ENCODE peak calls at places on chromosomes 13 and 19, in ten cellular contexts. K is PC-9, T is HCT116, X is GM23338, W is hepatocyte, J is PC-3, R is GM23248, I is OCI-LY7, Z is Karpas-422, D is MM.1S. C is an unnamed sample.

GRCh38 chr19:44308011-44308410 is 3.2 kb upstream of the ZNF235 start:
- DNase-seq in K (no peak), T (no peak), X (no peak), W (no peak), J (peak; percentile 14), R (peak; percentile 78), I (no peak), Z (no peak), D (no peak), C (no peak)

GRCh38 chr19:35095667-35096368 is 19.8 kb upstream of the FXYD3 start:
- DNase-seq in K (no peak), T (no peak), X (no peak), W (no peak), J (no peak), R (no peak), I (no peak), Z (no peak), D (no peak), C (no peak)

GRCh38 chr13:25943666-25944065 is 108.2 kb downstream of the SHISA2 start:
- DNase-seq in K (no peak), T (no peak), X (no peak), W (peak; percentile 58), J (no peak), R (peak; percentile 15), I (no peak), Z (peak; percentile 43), D (no peak), C (no peak)

GRCh38 chr19:3683866-3684816 is 16.1 kb downstream of the PIP5K1C start:
- DNase-seq in K (no peak), T (no peak), X (no peak), W (no peak), J (no peak), R (no peak), I (no peak), Z (no peak), D (no peak), C (no peak)

GRCh38 chr19:5086725-5087439 is 118.0 kb downstream of the KDM4B start:
- DNase-seq in K (no peak), T (no peak), X (peak; percentile 70), W (no peak), J (peak; percentile 29), R (no peak), I (no peak), Z (no peak), D (no peak), C (peak; percentile 58)

GRCh38 chr13:112071902-112072530 is 5.1 kb downstream of the SOX1 start:
- DNase-seq in K (no peak), T (no peak), X (peak; percentile 72), W (no peak), J (no peak), R (no peak), I (no peak), Z (no peak), D (no peak), C (no peak)

GRCh38 chr19:17975032-17975431 is 8.1 kb downstream of the KCNN1 start:
- DNase-seq in K (no peak), T (no peak), X (no peak), W (no peak), J (no peak), R (no peak), I (no peak), Z (no peak), D (no peak), C (no peak)

GRCh38 chr13:107545946-107546502 is 669.3 kb downstream of the LIG4 start:
- DNase-seq in K (no peak), T (no peak), X (no peak), W (no peak), J (no peak), R (no peak), I (no peak), Z (no peak), D (no peak), C (no peak)

GRCh38 chr19:31349160-31349881 is at the start of gene TSHZ3:
- DNase-seq in K (no peak), T (no peak), X (peak; percentile 85), W (peak; percentile 80), J (peak; percentile 10), R (peak; percentile 84), I (no peak), Z (no peak), D (no peak), C (peak; percentile 89)

GRCh38 chr13:80562423-80562822 is 221.5 kb upstream of the SPRY2 start:
- DNase-seq in K (no peak), T (no peak), X (no peak), W (no peak), J (peak; percentile 5), R (no peak), I (no peak), Z (no peak), D (peak; percentile 22), C (no peak)

GRCh38 chr13:59755647-59756290 is 408.0 kb downstream of the DIAPH3 start:
- DNase-seq in K (no peak), T (no peak), X (no peak), W (no peak), J (peak; percentile 42), R (peak; percentile 19), I (no peak), Z (no peak), D (peak; percentile 33), C (no peak)

GRCh38 chr19:2867025-2867991 is at the start of gene ZNF556:
- DNase-seq in K (peak; percentile 76), T (peak; percentile 16), X (peak; percentile 7), W (no peak), J (peak; percentile 25), R (peak; percentile 12), I (peak; percentile 72), Z (peak; percentile 87), D (peak; percentile 75), C (peak; percentile 99)

GRCh38 chr13:87094646-87095045 is 576.5 kb upstream of the SLITRK5 start:
- DNase-seq in K (no peak), T (no peak), X (no peak), W (no peak), J (peak; percentile 5), R (no peak), I (no peak), Z (peak; percentile 61), D (no peak), C (no peak)

DNA sequence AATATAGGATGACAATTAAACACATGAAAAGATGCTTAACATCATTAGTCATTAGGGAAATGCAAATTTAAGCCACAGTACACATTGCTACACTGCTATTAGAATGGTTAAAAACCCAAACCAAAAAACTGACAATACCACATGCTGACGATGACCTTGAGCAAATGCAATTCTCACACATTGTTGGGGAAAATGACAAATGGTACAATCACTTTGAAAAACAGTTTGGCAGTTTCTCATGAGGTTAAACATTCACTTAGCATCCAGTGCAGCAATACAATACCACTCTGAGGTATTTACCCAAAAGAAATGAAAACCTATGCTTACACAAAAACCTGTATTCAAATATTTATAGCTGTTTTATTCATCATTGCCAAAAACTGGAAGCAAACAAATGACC is 11.3 kb downstream of the FLT3 start:
- DNase-seq in K (no peak), T (no peak), X (no peak), W (no peak), J (no peak), R (no peak), I (no peak), Z (no peak), D (no peak), C (no peak)
- H3K9me2 ChIP-seq in K (no peaks in the 10 kb centered on the region), T (no peaks in the 10 kb centered on the region), X (no peaks in the 10 kb centered on the region), W (no peaks in the 10 kb centered on the region), J (no peaks in the 10 kb centered on the region), R (no peaks in the 10 kb centered on the region), I (no peaks in the 10 kb centered on the region), Z (no peaks in the 10 kb centered on the region), D (no peaks in the 10 kb centered on the region), C (no peaks in the 10 kb centered on the region)

DNA sequence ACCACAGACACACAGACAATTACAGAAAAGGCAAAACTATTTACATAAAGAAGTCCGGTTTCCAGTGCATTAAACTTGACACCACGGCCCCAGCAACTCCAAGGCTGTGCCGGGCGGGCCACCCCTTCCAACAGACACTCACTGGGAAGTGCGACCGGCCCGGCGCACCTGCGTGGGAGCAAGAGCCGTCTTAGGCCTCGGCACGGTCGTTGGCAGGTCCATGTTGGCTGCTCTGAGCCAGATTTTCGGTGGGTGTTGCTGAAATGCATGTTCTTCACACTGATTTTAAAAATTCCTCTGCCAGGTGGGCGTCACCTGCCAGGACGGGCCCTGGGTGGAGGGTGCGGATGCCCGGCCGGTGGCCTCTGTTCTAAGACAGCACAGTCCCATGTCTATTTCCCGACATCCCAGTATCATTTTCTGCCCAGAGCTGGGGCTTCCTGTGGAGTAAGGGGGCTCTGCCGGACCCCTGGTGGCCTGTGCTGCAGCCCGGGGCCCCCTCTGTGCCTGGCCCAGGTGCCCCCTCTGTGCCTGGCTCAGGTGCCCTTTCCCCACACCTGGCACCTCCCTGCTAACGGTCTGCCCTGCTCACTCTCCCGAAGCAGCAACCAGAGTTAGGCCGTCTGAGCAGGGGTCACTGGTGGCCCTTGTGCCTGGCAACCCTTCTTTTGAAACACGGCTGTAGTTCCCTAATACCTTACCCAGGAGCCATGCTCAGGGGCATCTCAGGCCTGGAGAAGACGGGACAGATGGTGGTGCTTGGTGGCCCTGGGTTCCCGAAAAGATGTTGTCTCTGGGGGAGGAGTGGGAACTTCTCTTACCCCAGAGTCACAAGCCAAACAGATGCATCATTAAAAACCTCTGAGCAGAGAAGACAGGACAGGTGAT is 9.2 kb downstream of the TMEM255B start:
- DNase-seq in K (no peak), T (no peak), X (no peak), W (no peak), J (no peak), R (no peak), I (no peak), Z (no peak), D (no peak), C (no peak)
- H3K9me2 ChIP-seq in K (no peaks in the 10 kb centered on the region), T (no peaks in the 10 kb centered on the region), X (peaks cover 2% of the 10 kb centered on the region), W (no peaks in the 10 kb centered on the region), J (no peaks in the 10 kb centered on the region), R (no peaks in the 10 kb centered on the region), I (no peaks in the 10 kb centered on the region), Z (no peaks in the 10 kb centered on the region), D (no peaks in the 10 kb centered on the region), C (no peaks in the 10 kb centered on the region)

DNA sequence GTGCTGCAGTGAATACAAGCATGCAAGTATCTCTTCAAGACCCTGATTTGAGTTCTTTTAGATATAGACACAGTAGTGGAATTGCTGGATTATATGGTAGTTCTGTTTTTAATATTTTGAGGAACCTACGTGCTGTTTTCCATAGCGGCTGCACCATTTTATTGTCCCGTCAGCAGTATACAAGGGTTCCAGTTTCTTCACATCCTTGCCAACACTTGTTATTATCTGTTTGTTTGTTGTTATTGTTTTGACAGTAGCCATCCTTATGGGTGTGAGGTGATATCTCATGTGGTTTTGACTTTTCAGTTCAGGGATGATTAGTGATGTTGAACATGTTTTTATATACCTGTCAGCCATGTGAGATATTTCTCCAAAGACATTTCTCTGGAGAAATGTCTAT is 53.2 kb downstream of the TNFRSF19 start:
- DNase-seq in K (no peak), T (no peak), X (no peak), W (no peak), J (no peak), R (no peak), I (no peak), Z (no peak), D (no peak), C (no peak)
- H3K9me2 ChIP-seq in K (no peaks in the 10 kb centered on the region), T (no peaks in the 10 kb centered on the region), X (no peaks in the 10 kb centered on the region), W (no peaks in the 10 kb centered on the region), J (no peaks in the 10 kb centered on the region), R (no peaks in the 10 kb centered on the region), I (no peaks in the 10 kb centered on the region), Z (no peaks in the 10 kb centered on the region), D (no peaks in the 10 kb centered on the region), C (no peaks in the 10 kb centered on the region)

DNA sequence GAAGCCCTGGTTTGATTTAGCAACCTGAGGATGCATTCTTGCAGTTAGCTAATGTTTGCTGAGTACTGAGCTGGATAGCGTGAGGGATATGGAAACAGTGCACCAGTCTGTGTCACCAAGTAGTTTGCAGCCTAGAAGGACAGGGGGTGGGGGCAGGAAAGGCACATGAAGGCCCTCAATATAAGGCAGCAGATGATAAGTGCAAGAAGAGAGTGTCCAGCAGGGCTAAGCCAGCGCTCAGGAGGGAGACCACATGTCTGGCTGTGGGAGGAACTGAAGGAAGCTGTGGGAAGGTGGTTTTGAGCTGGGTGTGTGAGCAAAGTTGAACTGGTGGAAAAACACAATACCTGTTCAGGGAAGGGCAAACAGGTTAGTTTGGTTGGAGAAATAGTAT is 1.7 kb downstream of the CXCL17 start:
- DNase-seq in K (peak; percentile 88), T (no peak), X (no peak), W (peak; percentile 59), J (peak; percentile 61), R (peak; percentile 8), I (no peak), Z (peak; percentile 20), D (no peak), C (no peak)
- H3K9me2 ChIP-seq in K (no peaks in the 10 kb centered on the region), T (no peaks in the 10 kb centered on the region), X (no peaks in the 10 kb centered on the region), W (no peaks in the 10 kb centered on the region), J (no peaks in the 10 kb centered on the region), R (no peaks in the 10 kb centered on the region), I (no peaks in the 10 kb centered on the region), Z (no peaks in the 10 kb centered on the region), D (no peaks in the 10 kb centered on the region), C (no peaks in the 10 kb centered on the region)